ENCODE peak calls at places on chromosomes 4 and X, in four cellular contexts. One of them, this sample, is unnamed.

GRCh38 chr4:90689739-90690138 is 562.5 kb downstream of the CCSER1 start:
- DNase-seq in endothelial cell of umbilical vein: no peak
- DNase-seq in HCT116: no peak
- DNase-seq in neuronal stem cell: no peak
- DNase-seq in this sample: no peak

GRCh38 chr4:39976945-39977488 is 694 bp downstream of the PDS5A start:
- DNase-seq in endothelial cell of umbilical vein: peak
- DNase-seq in HCT116: no peak
- DNase-seq in neuronal stem cell: peak
- DNase-seq in this sample: peak

GRCh38 chrX:155949098-155949497 is 48.4 kb upstream of the IL9R start:
- DNase-seq in endothelial cell of umbilical vein: no peak
- DNase-seq in HCT116: no peak
- DNase-seq in neuronal stem cell: no peak
- DNase-seq in this sample: no peak

GRCh38 chr4:151407466-151408379 is 1.3 kb upstream of the FHIP1A start:
- DNase-seq in endothelial cell of umbilical vein: no peak
- DNase-seq in HCT116: no peak
- DNase-seq in neuronal stem cell: no peak
- DNase-seq in this sample: peak

GRCh38 chr4:102825261-102826071 is 1.9 kb downstream of the UBE2D3 start:
- DNase-seq in endothelial cell of umbilical vein: peak
- DNase-seq in HCT116: peak
- DNase-seq in neuronal stem cell: peak
- DNase-seq in this sample: peak

GRCh38 chr4:35247047-35247446 is 997.3 kb downstream of the ARAP2 start:
- DNase-seq in endothelial cell of umbilical vein: no peak
- DNase-seq in HCT116: no peak
- DNase-seq in neuronal stem cell: no peak
- DNase-seq in this sample: no peak

GRCh38 chr4:135917016-135917415 is 1615.3 kb downstream of the PCDH18 start:
- DNase-seq in endothelial cell of umbilical vein: no peak
- DNase-seq in HCT116: no peak
- DNase-seq in neuronal stem cell: no peak
- DNase-seq in this sample: no peak

GRCh38 chr4:153151535-153152452 is 52.4 kb upstream of the TRIM2 start:
- DNase-seq in endothelial cell of umbilical vein: peak
- DNase-seq in HCT116: no peak
- DNase-seq in neuronal stem cell: peak
- DNase-seq in this sample: peak

GRCh38 chrX:115324194-115324593 is 34.7 kb downstream of the LUZP4 start:
- DNase-seq in endothelial cell of umbilical vein: peak
- DNase-seq in HCT116: no peak
- DNase-seq in neuronal stem cell: no peak
- DNase-seq in this sample: no peak

GRCh38 chr4:187724526-187724925 is 271.0 kb upstream of the ZFP42 start:
- DNase-seq in endothelial cell of umbilical vein: no peak
- DNase-seq in HCT116: no peak
- DNase-seq in neuronal stem cell: no peak
- DNase-seq in this sample: no peak

GRCh38 chrX:119942831-119943184 is 743 bp downstream of the NKAP start:
- DNase-seq in endothelial cell of umbilical vein: no peak
- DNase-seq in HCT116: no peak
- DNase-seq in neuronal stem cell: no peak
- DNase-seq in this sample: no peak

GRCh38 chr4:142345909-142346308 is 500.2 kb downstream of the INPP4B start:
- DNase-seq in endothelial cell of umbilical vein: no peak
- DNase-seq in HCT116: no peak
- DNase-seq in neuronal stem cell: no peak
- DNase-seq in this sample: no peak

GRCh38 chrX:53939127-53939526 is 105.1 kb downstream of the PHF8 start:
- DNase-seq in endothelial cell of umbilical vein: peak
- DNase-seq in HCT116: no peak
- DNase-seq in neuronal stem cell: no peak
- DNase-seq in this sample: no peak

GRCh38 chr4:113290666-113291065 is 241.2 kb downstream of the ANK2 start:
- DNase-seq in endothelial cell of umbilical vein: no peak
- DNase-seq in HCT116: no peak
- DNase-seq in neuronal stem cell: no peak
- DNase-seq in this sample: no peak

GRCh38 chr4:113293673-113294072 is 244.2 kb downstream of the ANK2 start:
- DNase-seq in endothelial cell of umbilical vein: no peak
- DNase-seq in HCT116: no peak
- DNase-seq in neuronal stem cell: no peak
- DNase-seq in this sample: no peak

GRCh38 chr4:113292371-113293042 is 243.1 kb downstream of the ANK2 start:
- DNase-seq in endothelial cell of umbilical vein: no peak
- DNase-seq in HCT116: no peak
- DNase-seq in neuronal stem cell: peak
- DNase-seq in this sample: peak

GRCh38 chr4:113294910-113295309 is 245.5 kb downstream of the ANK2 start:
- DNase-seq in endothelial cell of umbilical vein: peak
- DNase-seq in HCT116: no peak
- DNase-seq in neuronal stem cell: no peak
- DNase-seq in this sample: no peak

GRCh38 chr4:113293043-113293560 is 243.6 kb downstream of the ANK2 start:
- DNase-seq in endothelial cell of umbilical vein: no peak
- DNase-seq in HCT116: no peak
- DNase-seq in neuronal stem cell: no peak
- DNase-seq in this sample: no peak
- H3K9ac ChIP-seq in endothelial cell of umbilical vein: no peak
- H3K9ac ChIP-seq in HCT116: no peak
- H3K9ac ChIP-seq in neuronal stem cell: no peak
- H3K9ac ChIP-seq in this sample: no peak

GRCh38 chrX:145848451-145848850 is 30.8 kb downstream of the SLITRK2 start:
- DNase-seq in endothelial cell of umbilical vein: no peak
- DNase-seq in HCT116: no peak
- DNase-seq in neuronal stem cell: no peak
- DNase-seq in this sample: no peak
- H3K9ac ChIP-seq in endothelial cell of umbilical vein: no peak
- H3K9ac ChIP-seq in HCT116: no peak
- H3K9ac ChIP-seq in neuronal stem cell: no peak
- H3K9ac ChIP-seq in this sample: no peak

GRCh38 chrX:14027511-14028019 is 2.1 kb downstream of the GEMIN8 start:
- DNase-seq in endothelial cell of umbilical vein: peak
- DNase-seq in HCT116: no peak
- DNase-seq in neuronal stem cell: no peak
- DNase-seq in this sample: no peak
- H3K9ac ChIP-seq in endothelial cell of umbilical vein: no peak
- H3K9ac ChIP-seq in HCT116: peak
- H3K9ac ChIP-seq in neuronal stem cell: no peak
- H3K9ac ChIP-seq in this sample: no peak

DNA sequence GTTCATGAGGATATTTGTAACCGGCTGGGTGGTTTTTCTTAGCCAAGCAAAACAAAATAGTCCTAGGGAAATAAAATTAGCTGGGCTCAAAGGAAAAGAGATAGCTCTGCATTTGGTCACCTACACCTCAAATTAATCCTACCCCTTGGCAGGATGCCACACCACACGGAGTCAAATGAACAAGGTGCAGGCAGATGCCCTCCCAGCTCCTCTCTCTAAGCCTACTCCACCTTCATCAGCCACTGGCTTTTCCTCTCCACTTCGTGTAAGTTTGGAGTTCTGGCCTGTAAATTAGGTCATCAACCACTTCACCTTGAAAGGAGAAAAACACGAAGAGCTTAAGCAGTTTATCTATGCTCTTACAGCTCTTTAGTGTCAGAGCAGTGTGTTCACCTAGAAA is 1.4 kb downstream of the DDIT4L start:
- DNase-seq in endothelial cell of umbilical vein: no peak
- DNase-seq in HCT116: no peak
- DNase-seq in neuronal stem cell: no peak
- DNase-seq in this sample: no peak
- H3K9ac ChIP-seq in endothelial cell of umbilical vein: no peak
- H3K9ac ChIP-seq in HCT116: no peak
- H3K9ac ChIP-seq in neuronal stem cell: no peak
- H3K9ac ChIP-seq in this sample: peak

DNA sequence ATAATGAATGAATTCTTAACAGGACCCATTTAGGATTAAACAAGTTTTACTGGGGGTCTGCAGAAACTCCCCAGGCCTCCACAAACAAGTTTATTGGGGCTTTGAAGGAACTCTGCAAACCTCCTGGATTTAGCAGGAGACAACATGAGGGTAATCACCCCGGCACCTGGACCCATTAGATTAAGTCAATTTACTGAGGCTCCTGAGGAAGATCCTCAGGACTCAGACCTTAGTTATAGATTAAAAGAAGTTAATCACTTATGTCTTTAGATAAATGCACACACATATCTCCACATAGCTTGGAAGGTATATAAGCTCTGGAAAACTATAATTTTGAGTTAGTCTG is 29.4 kb downstream of the XG start:
- DNase-seq in endothelial cell of umbilical vein: no peak
- DNase-seq in HCT116: no peak
- DNase-seq in neuronal stem cell: no peak
- DNase-seq in this sample: no peak
- H3K9ac ChIP-seq in endothelial cell of umbilical vein: no peak
- H3K9ac ChIP-seq in HCT116: no peak
- H3K9ac ChIP-seq in neuronal stem cell: no peak
- H3K9ac ChIP-seq in this sample: peak

GRCh38 chrX:15786930-15787329 is 3.4 kb upstream of the ZRSR2 start:
- DNase-seq in endothelial cell of umbilical vein: no peak
- DNase-seq in HCT116: no peak
- DNase-seq in neuronal stem cell: no peak
- DNase-seq in this sample: no peak

GRCh38 chrX:15785176-15785735 is 5.0 kb upstream of the ZRSR2 start:
- DNase-seq in endothelial cell of umbilical vein: peak
- DNase-seq in HCT116: no peak
- DNase-seq in neuronal stem cell: no peak
- DNase-seq in this sample: no peak

DNA sequence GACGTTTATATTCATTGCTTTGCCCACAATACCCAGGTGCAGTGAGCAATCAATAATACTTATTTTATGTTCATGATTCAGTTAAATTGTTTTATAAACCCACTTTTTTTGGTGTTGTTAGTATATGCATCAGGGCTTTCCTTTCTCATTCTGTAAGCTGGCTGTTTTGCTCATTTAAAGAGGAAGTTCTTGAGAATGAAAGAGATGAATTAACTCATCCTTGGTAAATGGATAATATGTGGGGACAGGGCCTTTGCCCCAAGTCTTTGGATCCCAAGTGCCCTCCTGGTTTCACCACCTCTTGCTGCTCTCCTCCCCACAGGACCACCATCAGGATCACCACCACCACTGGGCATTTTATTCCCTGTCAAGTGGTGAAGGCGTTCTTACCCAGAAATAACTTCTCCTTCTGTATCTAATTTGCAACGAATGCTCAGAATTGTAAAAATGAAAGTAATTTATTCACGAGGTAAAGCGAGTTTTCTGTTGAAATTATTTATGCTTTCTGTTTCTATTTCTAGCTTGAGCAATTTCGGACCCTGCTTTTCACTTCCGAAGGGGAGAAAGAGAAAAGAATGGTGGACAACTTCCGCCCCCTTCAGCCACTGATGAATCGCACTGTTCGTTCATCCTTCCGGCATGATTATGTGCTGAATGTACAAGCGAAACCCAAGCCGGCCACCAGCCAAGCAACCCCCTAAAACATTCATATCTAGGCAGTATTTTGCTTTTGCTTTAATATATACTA is 8.1 kb upstream of the ZRSR2 start:
- DNase-seq in endothelial cell of umbilical vein: no peak
- DNase-seq in HCT116: no peak
- DNase-seq in neuronal stem cell: no peak
- DNase-seq in this sample: no peak
- H3K9ac ChIP-seq in endothelial cell of umbilical vein: no peak
- H3K9ac ChIP-seq in HCT116: no peak
- H3K9ac ChIP-seq in neuronal stem cell: no peak
- H3K9ac ChIP-seq in this sample: no peak

DNA sequence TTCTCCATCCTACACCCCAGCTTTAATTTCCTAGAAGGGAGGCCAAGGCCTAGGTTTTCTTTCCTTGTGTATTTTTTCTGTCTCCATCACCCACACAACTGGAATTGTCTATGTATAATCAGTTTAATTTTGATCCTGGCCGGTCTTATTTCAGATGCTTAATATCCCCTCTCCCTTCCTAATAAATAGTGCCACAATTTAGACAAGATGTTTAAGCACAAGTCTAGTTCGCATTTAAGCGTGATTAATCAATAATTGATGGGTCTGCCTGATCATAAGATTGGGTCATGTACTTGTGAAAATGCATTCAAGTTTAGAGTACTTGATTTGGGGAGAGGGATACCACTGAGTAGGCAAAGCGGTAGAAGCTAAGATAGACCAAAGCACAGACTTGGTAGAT is 2.4 kb downstream of the BMP2K start:
- DNase-seq in endothelial cell of umbilical vein: no peak
- DNase-seq in HCT116: no peak
- DNase-seq in neuronal stem cell: no peak
- DNase-seq in this sample: no peak
- H3K9ac ChIP-seq in endothelial cell of umbilical vein: no peak
- H3K9ac ChIP-seq in HCT116: no peak
- H3K9ac ChIP-seq in neuronal stem cell: no peak
- H3K9ac ChIP-seq in this sample: no peak

DNA sequence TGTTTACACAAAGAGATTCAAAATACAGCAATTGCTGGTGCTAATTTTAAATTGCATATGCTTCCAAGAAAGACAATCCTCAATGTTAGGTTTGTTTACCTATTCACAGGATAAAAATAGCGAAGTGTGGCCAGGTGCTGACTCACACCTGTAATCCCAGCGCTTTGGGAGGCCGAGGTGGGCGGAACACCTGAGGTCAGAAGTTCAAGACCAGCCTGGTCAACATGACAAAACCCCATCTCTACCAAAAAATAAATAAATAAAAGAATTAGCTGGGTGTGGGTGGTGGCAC is 77.7 kb downstream of the OPHN1 start:
- DNase-seq in endothelial cell of umbilical vein: no peak
- DNase-seq in HCT116: no peak
- DNase-seq in neuronal stem cell: no peak
- DNase-seq in this sample: no peak
- H3K9ac ChIP-seq in endothelial cell of umbilical vein: no peak
- H3K9ac ChIP-seq in HCT116: no peak
- H3K9ac ChIP-seq in neuronal stem cell: no peak
- H3K9ac ChIP-seq in this sample: no peak